ENCODE peak calls at places on chromosome 10, in five cellular contexts. W, J, F, G and C are unnamed samples.

GRCh38 chr10:102965455-102965854 is 47.4 kb downstream of the CNNM2 start:
- DNase-seq in W (no peak), J (peak), F (no peak), G (no peak), C (no peak)

GRCh38 chr10:66695046-66695445 is 230.8 kb upstream of the LRRTM3 start:
- DNase-seq in W (no peak), J (no peak), F (no peak), G (peak), C (no peak)

GRCh38 chr10:79492839-79493238 is 19.5 kb upstream of the EIF5AL1 start:
- DNase-seq in W (no peak), J (no peak), F (no peak), G (no peak), C (no peak)

GRCh38 chr10:114691442-114691941 is 33.4 kb upstream of the ABLIM1 start:
- DNase-seq in W (no peak), J (peak), F (no peak), G (peak), C (peak)

GRCh38 chr10:59805043-59805442 is 51.8 kb upstream of the MRLN start:
- DNase-seq in W (no peak), J (peak), F (peak), G (peak), C (no peak)

GRCh38 chr10:88923525-88923924 is 29.0 kb downstream of the ACTA2 start:
- DNase-seq in W (peak), J (no peak), F (no peak), G (peak), C (peak)

GRCh38 chr10:25901199-25901598 is 32.8 kb upstream of the MYO3A start:
- DNase-seq in W (no peak), J (no peak), F (no peak), G (no peak), C (no peak)

GRCh38 chr10:125156739-125157472 is 3.5 kb downstream of the CTBP2 start:
- DNase-seq in W (no peak), J (no peak), F (no peak), G (no peak), C (no peak)

GRCh38 chr10:50310560-50311174 is 59.4 kb upstream of the ASAH2 start:
- DNase-seq in W (no peak), J (peak), F (no peak), G (peak), C (no peak)

GRCh38 chr10:37855691-37856090 is 1.7 kb downstream of the ZNF248 start:
- DNase-seq in W (no peak), J (no peak), F (no peak), G (no peak), C (no peak)

GRCh38 chr10:99788598-99789259 is 6.3 kb downstream of the ABCC2 start:
- DNase-seq in W (peak), J (no peak), F (peak), G (peak), C (peak)

GRCh38 chr10:52442576-52442975 is 128.5 kb downstream of the DKK1 start:
- DNase-seq in W (peak), J (no peak), F (no peak), G (peak), C (peak)

GRCh38 chr10:108782411-108782810 is 1140.9 kb downstream of the XPNPEP1 start:
- DNase-seq in W (no peak), J (no peak), F (no peak), G (no peak), C (no peak)

GRCh38 chr10:119761106-119761505 is 35.3 kb downstream of the INPP5F start:
- DNase-seq in W (peak), J (no peak), F (no peak), G (peak), C (peak)

GRCh38 chr10:116122664-116123063 is 150.3 kb downstream of the GFRA1 start:
- DNase-seq in W (no peak), J (no peak), F (no peak), G (no peak), C (no peak)

GRCh38 chr10:130359711-130360110 is 223.5 kb downstream of the GLRX3 start:
- DNase-seq in W (no peak), J (no peak), F (no peak), G (no peak), C (no peak)

GRCh38 chr10:99337261-99337905 is 8.2 kb downstream of the CNNM1 start:
- DNase-seq in W (no peak), J (no peak), F (no peak), G (no peak), C (no peak)

GRCh38 chr10:69730251-69731156 is 71.2 kb upstream of the COL13A1 start:
- DNase-seq in W (peak), J (no peak), F (peak), G (peak), C (peak)

GRCh38 chr10:103507235-103508191 is 14.0 kb downstream of the NEURL1 start:
- DNase-seq in W (no peak), J (peak), F (no peak), G (no peak), C (no peak)

GRCh38 chr10:104873161-104873560 is 232.1 kb downstream of the SORCS3 start:
- DNase-seq in W (no peak), J (no peak), F (no peak), G (no peak), C (no peak)

GRCh38 chr10:79245539-79246208 is 101.6 kb upstream of the PPIF start:
- DNase-seq in W (no peak), J (no peak), F (no peak), G (no peak), C (no peak)

GRCh38 chr10:33122014-33122788 is 164.2 kb upstream of the ITGB1 start:
- DNase-seq in W (peak), J (no peak), F (no peak), G (no peak), C (peak)

GRCh38 chr10:127834221-127834620 is 58.5 kb downstream of the CLRN3 start:
- DNase-seq in W (no peak), J (no peak), F (peak), G (no peak), C (no peak)

GRCh38 chr10:71269301-71270288 is 49.5 kb upstream of the SLC29A3 start:
- DNase-seq in W (no peak), J (peak), F (peak), G (no peak), C (no peak)

GRCh38 chr10:30985552-30985951 is 46.1 kb downstream of the ZNF438 start:
- DNase-seq in W (peak), J (no peak), F (no peak), G (peak), C (peak)

GRCh38 chr10:15290150-15290549 is 80.9 kb downstream of the FAM171A1 start:
- DNase-seq in W (no peak), J (no peak), F (no peak), G (no peak), C (no peak)

GRCh38 chr10:110493832-110494426 is 3.8 kb upstream of the DUSP5 start:
- DNase-seq in W (no peak), J (peak), F (no peak), G (peak), C (peak)

GRCh38 chr10:130218181-130218641 is 82.0 kb downstream of the GLRX3 start:
- DNase-seq in W (no peak), J (no peak), F (no peak), G (no peak), C (no peak)

DNA sequence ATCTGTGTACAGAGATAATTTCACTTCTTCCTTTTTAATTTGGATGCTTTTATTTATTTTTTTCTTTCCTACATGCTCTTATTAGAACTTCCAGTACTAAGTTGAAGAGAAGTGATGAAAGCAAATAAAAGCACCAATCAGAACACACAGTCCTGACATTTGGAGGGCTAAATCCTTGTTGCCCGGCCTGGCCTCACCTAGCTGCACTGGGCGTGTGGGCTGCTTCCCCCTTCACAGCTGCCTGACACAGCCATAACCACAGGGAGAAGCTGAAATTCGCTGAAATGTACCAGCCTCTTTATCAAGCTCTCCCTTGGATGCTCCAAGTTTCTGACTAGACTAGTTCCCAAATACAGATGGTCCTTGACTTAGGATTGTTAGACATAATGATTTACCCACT is 3.7 kb upstream of the MRC1 start:
- DNase-seq in W (no peak), J (no peak), F (no peak), G (no peak), C (no peak)
- H3K4me3 ChIP-seq in W (no peak), J (no peak), F (no peak), G (no peak), C (no peak)

GRCh38 chr10:62819521-62819920 is 3.4 kb upstream of the EGR2 start:
- DNase-seq in W (no peak), J (no peak), F (no peak), G (peak), C (no peak)
- H3K4me3 ChIP-seq in W (no peak), J (no peak), F (no peak), G (no peak), C (no peak)

DNA sequence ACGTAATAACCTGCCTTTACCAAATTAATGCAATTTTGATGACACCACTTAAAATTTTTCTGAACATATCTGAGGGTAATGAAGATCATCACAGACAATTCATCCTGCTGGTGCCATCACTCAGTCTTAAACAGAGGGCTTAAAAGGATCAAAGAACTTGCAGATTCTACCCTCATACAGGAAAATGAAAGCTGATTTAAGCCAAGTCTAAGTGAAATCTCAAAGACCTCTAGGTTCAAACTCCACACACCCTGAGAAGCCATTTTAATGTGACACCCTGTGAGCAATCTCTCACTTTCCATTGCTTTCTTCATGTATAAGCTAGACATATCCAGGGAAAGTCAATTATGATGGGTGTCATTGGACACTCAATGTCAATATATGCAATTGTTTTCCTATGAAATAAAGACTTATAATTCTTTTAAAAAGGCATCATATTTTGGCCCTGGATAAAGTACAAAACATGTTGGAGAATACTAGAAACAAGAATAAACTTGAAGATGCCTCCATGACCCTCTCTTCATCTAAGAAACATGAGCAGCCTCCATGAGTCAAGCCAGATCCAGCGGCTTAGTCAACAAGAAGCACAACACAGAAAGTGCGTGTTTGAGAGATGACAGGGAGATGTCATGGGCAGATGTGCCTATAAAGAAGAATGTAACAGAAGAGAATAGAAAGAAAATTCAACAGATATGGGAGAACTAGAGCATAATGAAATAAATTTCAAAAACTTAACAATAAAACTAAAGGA is 291.9 kb downstream of the PARD3 start:
- DNase-seq in W (peak), J (no peak), F (no peak), G (peak), C (peak)
- H3K4me3 ChIP-seq in W (no peak), J (no peak), F (no peak), G (no peak), C (no peak)

DNA sequence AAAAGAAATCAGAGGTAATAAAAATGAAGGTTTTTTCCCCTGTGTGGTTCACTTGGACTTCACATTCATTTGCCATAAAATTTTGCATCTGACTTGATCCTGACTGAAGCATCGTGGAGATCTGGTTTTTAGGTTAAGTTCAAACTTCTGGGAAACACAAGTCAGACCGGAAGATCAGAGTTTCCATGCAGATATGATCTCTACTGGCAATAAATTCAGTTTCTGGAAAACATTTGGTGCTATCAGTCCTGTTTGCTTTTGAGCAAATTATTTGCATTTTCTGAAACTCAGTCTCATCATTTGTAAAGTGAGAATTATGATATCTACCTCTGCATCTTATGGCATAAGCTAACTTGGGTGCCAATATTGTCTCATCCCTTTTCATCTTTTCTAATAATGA is 81.3 kb upstream of the KCNMA1 start:
- DNase-seq in W (no peak), J (no peak), F (no peak), G (no peak), C (no peak)
- H3K4me3 ChIP-seq in W (no peak), J (no peak), F (no peak), G (no peak), C (no peak)

DNA sequence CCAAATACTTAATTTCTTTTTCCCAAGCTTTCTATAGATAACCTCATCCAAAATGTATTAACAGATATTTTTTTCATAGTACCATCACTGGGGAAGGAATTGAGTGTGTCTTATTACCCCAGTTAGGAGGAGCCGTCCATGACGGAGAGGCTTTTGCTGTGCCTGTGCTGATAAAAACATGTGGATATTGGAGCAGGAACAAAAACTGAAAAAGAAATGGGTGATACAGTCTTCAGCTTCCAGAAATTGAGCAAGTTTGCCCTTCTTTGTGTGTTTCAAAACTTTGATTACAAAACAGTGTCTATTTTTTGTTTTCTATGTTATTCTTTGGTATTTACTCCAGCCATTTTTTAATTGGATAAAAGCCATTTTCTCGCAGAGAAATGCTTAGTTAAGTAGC is 747.6 kb upstream of the CELF2 start:
- DNase-seq in W (no peak), J (no peak), F (no peak), G (no peak), C (no peak)
- H3K4me3 ChIP-seq in W (no peak), J (no peak), F (no peak), G (no peak), C (no peak)

GRCh38 chr10:118045154-118045841 is 1.4 kb downstream of the RAB11FIP2 start:
- DNase-seq in W (no peak), J (no peak), F (no peak), G (no peak), C (no peak)
- H3K4me3 ChIP-seq in W (peak), J (no peak), F (peak), G (peak), C (peak)

DNA sequence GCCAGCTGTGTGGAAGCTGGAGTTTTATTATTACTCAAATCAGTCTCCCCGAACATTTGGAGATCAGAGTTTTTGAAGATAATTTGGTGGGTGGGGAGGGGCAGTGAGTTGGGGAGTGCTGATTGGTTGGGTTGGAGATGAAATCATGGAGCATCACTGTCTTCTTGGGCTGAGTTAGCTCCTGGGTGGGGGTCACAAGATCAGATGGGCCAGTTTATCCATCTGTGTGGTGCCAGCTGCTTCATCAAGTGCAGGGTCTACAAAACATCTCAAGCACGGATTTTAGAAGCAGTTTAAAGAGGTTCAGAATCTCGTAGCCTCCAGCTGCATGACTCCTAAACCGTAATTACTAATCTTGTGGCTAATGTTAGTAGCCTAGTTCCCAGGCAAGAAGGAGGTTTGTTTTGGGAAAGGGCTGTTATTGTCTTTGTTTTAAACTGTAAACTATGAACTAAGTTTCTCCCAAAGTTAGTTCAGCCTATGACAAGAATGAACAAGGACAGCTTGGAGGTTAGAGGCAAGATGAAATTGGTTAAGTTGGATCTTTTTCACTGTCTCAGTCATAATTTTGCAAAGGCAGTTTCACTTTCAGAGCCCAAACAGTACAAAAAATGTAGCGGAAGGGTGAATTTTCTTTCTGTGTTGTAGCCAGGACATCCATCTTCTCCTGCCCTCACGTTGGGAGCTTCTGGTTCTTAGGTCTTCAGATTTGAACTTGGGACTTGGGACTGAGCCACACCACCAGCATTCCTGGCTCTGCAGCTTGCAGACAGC is 43.1 kb downstream of the KLF6 start:
- DNase-seq in W (no peak), J (no peak), F (no peak), G (peak), C (no peak)
- H3K4me3 ChIP-seq in W (no peak), J (no peak), F (no peak), G (no peak), C (no peak)

GRCh38 chr10:3651969-3652653 is 132.9 kb downstream of the KLF6 start:
- DNase-seq in W (no peak), J (no peak), F (no peak), G (peak), C (no peak)

GRCh38 chr10:3654496-3654895 is 130.5 kb downstream of the KLF6 start:
- DNase-seq in W (no peak), J (peak), F (no peak), G (peak), C (no peak)

GRCh38 chr10:3656214-3656613 is 128.8 kb downstream of the KLF6 start:
- DNase-seq in W (no peak), J (no peak), F (no peak), G (no peak), C (no peak)

GRCh38 chr10:3655528-3655927 is 129.5 kb downstream of the KLF6 start:
- DNase-seq in W (no peak), J (no peak), F (no peak), G (no peak), C (no peak)

DNA sequence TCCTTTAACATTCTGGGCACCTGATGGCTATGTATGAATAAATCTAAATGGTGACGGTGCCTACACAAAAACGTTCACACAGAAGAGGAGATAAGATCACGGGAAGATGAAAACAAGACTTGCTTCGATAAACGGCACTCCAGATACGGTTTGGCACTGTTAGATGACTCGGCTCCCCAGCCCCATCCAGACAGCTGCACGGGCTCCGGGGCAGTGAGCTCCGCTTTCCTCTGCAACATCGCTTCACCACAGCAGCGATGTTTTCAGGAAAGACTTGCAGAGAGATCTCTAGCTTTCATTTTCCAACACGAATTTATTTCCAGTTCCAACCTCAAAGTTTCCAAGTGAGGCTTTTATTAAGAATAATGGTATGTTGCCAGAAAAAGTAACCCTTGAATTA is 132.1 kb downstream of the KLF6 start:
- DNase-seq in W (peak), J (no peak), F (no peak), G (no peak), C (no peak)
- H3K4me3 ChIP-seq in W (no peak), J (no peak), F (no peak), G (no peak), C (no peak)

DNA sequence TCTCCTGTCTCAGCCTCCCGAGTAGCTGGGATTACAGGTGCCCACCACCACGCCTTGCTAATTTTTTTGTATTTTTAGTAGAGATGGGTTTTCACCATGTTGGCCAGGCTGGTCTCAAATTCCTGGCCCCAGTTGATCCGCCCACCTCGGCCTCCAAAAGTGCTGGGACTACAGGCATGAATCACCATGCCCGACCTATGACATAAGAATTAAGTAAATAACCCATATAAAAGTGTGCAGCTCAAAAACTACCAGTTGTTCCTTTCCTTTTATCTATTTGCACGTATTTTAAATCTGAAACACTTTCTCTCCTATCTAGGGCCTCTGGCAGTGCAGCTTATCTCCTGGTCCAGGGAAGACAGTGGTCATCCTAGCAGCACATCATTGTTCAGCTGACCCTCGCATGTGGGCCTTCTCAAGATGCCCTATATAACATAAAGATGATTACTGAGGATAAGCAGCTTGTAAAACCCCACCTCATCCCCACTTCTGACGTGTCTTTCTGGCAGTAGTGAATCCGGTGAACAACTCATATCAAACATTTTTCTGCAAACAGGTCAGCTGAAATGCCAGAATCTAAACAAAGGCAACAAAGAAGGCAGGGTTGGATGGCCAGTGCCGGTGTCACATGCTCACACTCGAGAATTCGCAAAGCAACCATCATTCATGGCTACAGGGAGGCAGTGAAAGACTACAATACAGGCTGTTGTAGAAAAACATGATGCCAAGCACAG is 36.0 kb upstream of the KCNIP2 start:
- DNase-seq in W (peak), J (no peak), F (no peak), G (peak), C (peak)
- H3K4me3 ChIP-seq in W (no peak), J (no peak), F (no peak), G (no peak), C (no peak)